ENCODE peak calls at places on chromosome 11, in five cellular contexts. B, Z, W, E and O are unnamed samples.

GRCh38 chr11:101103431-101103830 is 26.2 kb downstream of the PGR start:
- DNase-seq in E (no peak), Z (no peak), B (no peak), W (no peak), O (no peak)

GRCh38 chr11:6455070-6455469 is 14.3 kb upstream of the HPX start:
- DNase-seq in Z (no peak), E (no peak), B (no peak), W (no peak), O (no peak)

GRCh38 chr11:1458340-1459218 is 28.0 kb downstream of the MOB2 start:
- DNase-seq in W (peak), E (no peak), Z (no peak), B (peak), O (peak)

GRCh38 chr11:133889893-133890292 is 44.6 kb upstream of the SPATA19 start:
- DNase-seq in E (no peak), Z (no peak), B (no peak), W (no peak), O (no peak)

GRCh38 chr11:104343578-104343977 is 179.6 kb upstream of the PDGFD start:
- DNase-seq in W (no peak), E (no peak), B (peak), Z (peak), O (no peak)

GRCh38 chr11:35605691-35606090 is 12.6 kb upstream of the FJX1 start:
- DNase-seq in B (peak), E (peak), W (no peak), Z (no peak), O (no peak)

GRCh38 chr11:33753304-33753703 is 17.1 kb upstream of the CD59 start:
- DNase-seq in Z (no peak), W (no peak), E (no peak), B (no peak), O (no peak)

GRCh38 chr11:108278546-108278945 is 55.7 kb downstream of the ATM start:
- DNase-seq in B (no peak), W (no peak), E (no peak), Z (no peak), O (no peak)

GRCh38 chr11:67120881-67121710 is 2.0 kb downstream of the KDM2A start:
- DNase-seq in W (no peak), B (no peak), E (no peak), Z (peak), O (peak)

GRCh38 chr11:127996825-127997224 is 590.5 kb downstream of the ETS1 start:
- DNase-seq in B (peak), W (no peak), E (no peak), Z (no peak), O (no peak)

GRCh38 chr11:77871855-77872254 is 50.9 kb downstream of the AAMDC start:
- DNase-seq in E (no peak), W (no peak), B (no peak), Z (no peak), O (no peak)

GRCh38 chr11:73190557-73190885 is 27.6 kb upstream of the P2RY2 start:
- DNase-seq in E (no peak), W (no peak), B (no peak), Z (no peak), O (no peak)

GRCh38 chr11:106022795-106023275 is 795 bp upstream of the MSANTD4 start:
- DNase-seq in B (no peak), W (no peak), E (no peak), Z (no peak), O (no peak)

GRCh38 chr11:71447791-71448256 is 369 bp downstream of the DHCR7 start:
- DNase-seq in Z (no peak), E (no peak), W (no peak), B (peak), O (peak)

GRCh38 chr11:1001682-1002081 is 34.8 kb downstream of the MUC6 start:
- DNase-seq in W (no peak), E (no peak), B (no peak), Z (no peak), O (no peak)

GRCh38 chr11:111573821-111574249 is 28.4 kb upstream of the SIK2 start:
- DNase-seq in E (no peak), W (no peak), Z (no peak), B (peak), O (no peak)

GRCh38 chr11:43399983-43400630 is 41.4 kb downstream of the TTC17 start:
- DNase-seq in W (no peak), B (no peak), E (no peak), Z (no peak), O (no peak)

GRCh38 chr11:9001736-9002135 is 2.1 kb downstream of the NRIP3 start:
- DNase-seq in W (no peak), B (peak), Z (peak), E (no peak), O (no peak)

GRCh38 chr11:45983471-45983845 is 61.0 kb downstream of the LARGE2 start:
- DNase-seq in E (no peak), Z (no peak), W (no peak), B (no peak), O (no peak)

GRCh38 chr11:87260811-87261210 is 223.1 kb downstream of the TMEM135 start:
- DNase-seq in E (no peak), W (no peak), B (no peak), Z (no peak), O (no peak)

GRCh38 chr11:128365044-128365443 is 222.3 kb downstream of the ETS1 start:
- DNase-seq in W (no peak), E (no peak), Z (peak), B (peak), O (peak)

GRCh38 chr11:2273311-2273710 is 2.9 kb upstream of the ASCL2 start:
- DNase-seq in E (no peak), Z (no peak), W (no peak), B (no peak), O (no peak)

GRCh38 chr11:126007263-126007662 is 55.4 kb downstream of the CDON start:
- DNase-seq in W (no peak), Z (no peak), B (peak), E (no peak), O (peak)

GRCh38 chr11:100791873-100792272 is 104.8 kb downstream of the ARHGAP42 start:
- DNase-seq in B (no peak), W (no peak), E (no peak), Z (no peak), O (no peak)

GRCh38 chr11:32511926-32512325 is 71.7 kb upstream of the EIF3M start:
- DNase-seq in B (no peak), E (no peak), W (no peak), Z (no peak), O (peak)

GRCh38 chr11:95245038-95245437 is 14.0 kb upstream of the SESN3 start:
- DNase-seq in B (peak), W (no peak), Z (no peak), E (no peak), O (peak)

GRCh38 chr11:16881074-16881709 is 133.0 kb downstream of the PLEKHA7 start:
- DNase-seq in B (peak), W (no peak), Z (no peak), E (no peak), O (no peak)

GRCh38 chr11:80503990-80504389 is 1063.2 kb upstream of the TENM4 start:
- DNase-seq in W (no peak), Z (no peak), E (no peak), B (no peak), O (no peak)

GRCh38 chr11:44179173-44179572 is 83.7 kb downstream of the EXT2 start:
- DNase-seq in W (no peak), E (no peak), Z (no peak), B (peak), O (no peak)

GRCh38 chr11:97463891-97464290 is 1074.1 kb downstream of the JRKL start:
- DNase-seq in Z (no peak), B (no peak), W (no peak), E (no peak), O (no peak)

GRCh38 chr11:134118016-134118415 is 49.1 kb downstream of the JAM3 start:
- DNase-seq in Z (no peak), B (no peak), E (no peak), W (no peak), O (no peak)

GRCh38 chr11:67248653-67249052 is 17.6 kb upstream of the GRK2 start:
- DNase-seq in E (no peak), W (no peak), Z (no peak), B (peak), O (no peak)

GRCh38 chr11:69196322-69197169 is 40.8 kb downstream of the SMIM38 start:
- DNase-seq in E (no peak), B (no peak), Z (no peak), W (peak), O (no peak)

GRCh38 chr11:117519590-117519989 is 191.9 kb downstream of the CEP164 start:
- DNase-seq in W (no peak), Z (no peak), B (no peak), E (no peak), O (no peak)

GRCh38 chr11:134538793-134539192 is 126.8 kb upstream of the B3GAT1 start:
- DNase-seq in W (peak), B (no peak), E (no peak), Z (no peak), O (no peak)

GRCh38 chr11:133898031-133898769 is 52.9 kb upstream of the SPATA19 start:
- DNase-seq in Z (no peak), B (no peak), E (no peak), W (no peak), O (no peak)

GRCh38 chr11:119335655-119336543 is 1.6 kb downstream of the RNF26 start:
- DNase-seq in B (no peak), E (peak), W (no peak), Z (no peak), O (no peak)

GRCh38 chr11:45518853-45519545 is 146.4 kb downstream of the CHST1 start:
- DNase-seq in W (no peak), E (no peak), Z (peak), B (no peak), O (no peak)

GRCh38 chr11:118226781-118227180 is 2.0 kb upstream of the JAML start:
- DNase-seq in Z (no peak), E (no peak), W (no peak), B (no peak), O (no peak)

GRCh38 chr11:104870910-104871309 is 27.4 kb downstream of the CASP12 start:
- DNase-seq in W (no peak), B (no peak), E (no peak), Z (no peak), O (no peak)